ENCODE peak calls at places on chromosomes 6 and 20, in five cellular contexts. X, B, W, G and E are unnamed samples.

GRCh38 chr6:25316626-25317025 is 37.5 kb downstream of the CARMIL1 start:
- DNase-seq in X (no peak), B (no peak), W (no peak), G (no peak), E (no peak)

GRCh38 chr6:44071670-44072451 is 55.4 kb downstream of the MRPL14 start:
- DNase-seq in X (no peak), B (peak), W (no peak), G (no peak), E (no peak)

GRCh38 chr6:55636406-55637102 is 57.6 kb upstream of the HMGCLL1 start:
- DNase-seq in X (peak), B (peak), W (no peak), G (no peak), E (no peak)

GRCh38 chr6:53326372-53327016 is 22.3 kb downstream of the ELOVL5 start:
- DNase-seq in X (peak), B (peak), W (peak), G (no peak), E (no peak)

GRCh38 chr20:266213-266603 is 8.7 kb downstream of the DEFB132 start:
- DNase-seq in X (no peak), B (no peak), W (no peak), G (no peak), E (no peak)

GRCh38 chr20:59932616-59933295 is 681 bp downstream of the SYCP2 start:
- DNase-seq in X (no peak), B (no peak), W (no peak), G (no peak), E (no peak)

GRCh38 chr6:87682310-87682709 is 19.7 kb downstream of the AKIRIN2 start:
- DNase-seq in X (no peak), B (no peak), W (no peak), G (no peak), E (no peak)

GRCh38 chr20:2780948-2781347 is 19.5 kb downstream of the CPXM1 start:
- DNase-seq in X (no peak), B (no peak), W (no peak), G (no peak), E (no peak)

GRCh38 chr6:44039191-44039719 is 88.0 kb downstream of the MRPL14 start:
- DNase-seq in X (no peak), B (no peak), W (no peak), G (no peak), E (no peak)

GRCh38 chr6:10809098-10809497 is 29.2 kb downstream of the MAK start:
- DNase-seq in X (no peak), B (no peak), W (no peak), G (no peak), E (no peak)

GRCh38 chr6:16681260-16681873 is 79.9 kb downstream of the ATXN1 start:
- DNase-seq in X (peak), B (peak), W (no peak), G (no peak), E (peak)

GRCh38 chr6:44048277-44048676 is 79.0 kb downstream of the MRPL14 start:
- DNase-seq in X (no peak), B (no peak), W (no peak), G (no peak), E (no peak)

GRCh38 chr20:44780226-44780625 is 30.1 kb downstream of the RIMS4 start:
- DNase-seq in X (no peak), B (peak), W (peak), G (peak), E (no peak)

GRCh38 chr6:158817298-158818007 is 1.7 kb downstream of the EZR start:
- DNase-seq in X (no peak), B (peak), W (peak), G (no peak), E (peak)

GRCh38 chr6:99905209-99906106 is 88.6 kb downstream of the MCHR2 start:
- DNase-seq in X (no peak), B (peak), W (no peak), G (no peak), E (no peak)

GRCh38 chr20:17637985-17638640 is 43.9 kb downstream of the RRBP1 start:
- DNase-seq in X (no peak), B (no peak), W (no peak), G (no peak), E (no peak)

GRCh38 chr20:39429716-39430115 is 467.6 kb downstream of the DHX35 start:
- DNase-seq in X (no peak), B (no peak), W (no peak), G (no peak), E (no peak)

GRCh38 chr6:10099648-10100047 is 315.2 kb downstream of the TFAP2A start:
- DNase-seq in X (no peak), B (no peak), W (no peak), G (no peak), E (no peak)

GRCh38 chr6:15623282-15624116 is 39.3 kb downstream of the DTNBP1 start:
- DNase-seq in X (no peak), B (no peak), W (no peak), G (no peak), E (no peak)